ENCODE peak calls at places on chromosomes 2 and 18, in four cellular contexts. K, O, A and E are unnamed samples.

GRCh38 chr2:45843136-45843535 is 191.7 kb downstream of the PRKCE start:
- DNase-seq in K (no peak), O (peak), A (no peak), E (no peak)

GRCh38 chr2:232265329-232265728 is 113.2 kb upstream of the ALPP start:
- DNase-seq in K (no peak), O (no peak), A (no peak), E (no peak)

GRCh38 chr2:209556354-209556961 is 132.6 kb downstream of the MAP2 start:
- DNase-seq in K (peak), O (peak), A (peak), E (peak)

GRCh38 chr2:60553496-60553991 is at the start of gene BCL11A:
- DNase-seq in K (peak), O (peak), A (peak), E (no peak)

GRCh38 chr2:54366487-54367280 is 89.4 kb upstream of the SPTBN1 start:
- DNase-seq in K (no peak), O (no peak), A (no peak), E (no peak)

GRCh38 chr2:71551631-71551915 is 98.2 kb downstream of the DYSF start:
- DNase-seq in K (no peak), O (no peak), A (no peak), E (no peak)

GRCh38 chr18:51857989-51858388 is 482.0 kb upstream of the DCC start:
- DNase-seq in K (no peak), O (no peak), A (no peak), E (no peak)

GRCh38 chr2:232699110-232699509 is 2.0 kb downstream of the GIGYF2 start:
- DNase-seq in K (no peak), O (no peak), A (no peak), E (no peak)

GRCh38 chr2:28752608-28752984 is 966 bp downstream of the PPP1CB start:
- DNase-seq in K (no peak), O (no peak), A (no peak), E (no peak)

GRCh38 chr2:165674780-165675179 is 119.3 kb downstream of the GALNT3 start:
- DNase-seq in K (no peak), O (no peak), A (no peak), E (no peak)

GRCh38 chr2:184026961-184027360 is 571.4 kb upstream of the ZNF804A start:
- DNase-seq in K (no peak), O (no peak), A (no peak), E (no peak)

GRCh38 chr18:79527656-79528055 is 131.9 kb downstream of the NFATC1 start:
- DNase-seq in K (no peak), O (no peak), A (no peak), E (no peak)

GRCh38 chr18:58846325-58846724 is 18.4 kb upstream of the ZNF532 start:
- DNase-seq in K (no peak), O (no peak), A (no peak), E (no peak)

GRCh38 chr2:595831-596592 is 81.2 kb downstream of the TMEM18 start:
- DNase-seq in K (no peak), O (no peak), A (no peak), E (no peak)

GRCh38 chr18:48913201-48913600 is 37.6 kb downstream of the SMAD7 start:
- DNase-seq in K (no peak), O (no peak), A (no peak), E (no peak)

GRCh38 chr18:42268186-42268725 is 313.2 kb downstream of the PIK3C3 start:
- DNase-seq in K (no peak), O (no peak), A (no peak), E (no peak)

GRCh38 chr2:48343571-48344440 is 186.1 kb upstream of the STON1 start:
- DNase-seq in K (peak), O (peak), A (peak), E (peak)

GRCh38 chr2:1233280-1233679 is 180.0 kb upstream of the TPO start:
- DNase-seq in K (no peak), O (no peak), A (no peak), E (no peak)

GRCh38 chr2:157150747-157151146 is 106.8 kb upstream of the GALNT5 start:
- DNase-seq in K (no peak), O (peak), A (no peak), E (peak)

GRCh38 chr2:124983595-124983994 is 958.5 kb downstream of the CNTNAP5 start:
- DNase-seq in K (peak), O (no peak), A (peak), E (no peak)

GRCh38 chr2:9655441-9656269 is 24.9 kb upstream of the YWHAQ start:
- DNase-seq in K (no peak), O (peak), A (peak), E (no peak)